ENCODE peak calls at places on chromosomes 4 and X, in nine cellular contexts. A, L, Q, J, P, N, G, F and S are unnamed samples. For H3K4me1, the result is how much of the 10 kb centered on the place peaks cover.

GRCh38 chrX:105822138-105823091 is at the start of gene NRK:
- DNase-seq in P (no peak), G (peak), Q (no peak), F (no peak), N (peak), L (no peak), A (peak), J (no peak), S (no peak)

GRCh38 chr4:181601118-181601517 is 642.1 kb upstream of the TENM3 start:
- DNase-seq in J (no peak), L (no peak), G (no peak), P (no peak), N (no peak), A (no peak), F (no peak), Q (no peak), S (no peak)

GRCh38 chr4:23373269-23373668 is 516.6 kb downstream of the PPARGC1A start:
- DNase-seq in J (peak), A (peak), Q (no peak), F (no peak), P (peak), N (no peak), G (no peak), L (no peak), S (no peak)

GRCh38 chr4:173167793-173168395 is 717 bp upstream of the GALNT7 start:
- DNase-seq in P (peak), L (peak), A (peak), N (peak), J (peak), G (peak), F (peak), Q (no peak), S (peak)

GRCh38 chr4:40196724-40197281 is at the start of gene RHOH:
- DNase-seq in F (peak), L (peak), Q (no peak), G (no peak), J (peak), A (no peak), P (peak), N (no peak), S (peak)

GRCh38 chr4:7778524-7779193 is 161.0 kb downstream of the AFAP1 start:
- DNase-seq in J (no peak), G (no peak), P (no peak), N (peak), Q (no peak), A (no peak), L (no peak), F (no peak), S (no peak)

GRCh38 chr4:55615008-55615407 is 21.1 kb downstream of the NMU start:
- DNase-seq in L (no peak), A (no peak), N (no peak), Q (no peak), P (no peak), J (no peak), G (no peak), F (no peak), S (no peak)

GRCh38 chr4:132955146-132955545 is 193.9 kb upstream of the PCDH10 start:
- DNase-seq in L (no peak), P (no peak), J (no peak), G (no peak), Q (no peak), F (no peak), N (no peak), A (no peak), S (no peak)

GRCh38 chrX:96704661-96705060 is 20.0 kb downstream of the DIAPH2 start:
- DNase-seq in J (no peak), F (no peak), G (peak), A (no peak), N (no peak), Q (no peak), P (no peak), L (no peak), S (no peak)

GRCh38 chr4:52600275-52600674 is 58.8 kb downstream of the USP46 start:
- DNase-seq in J (no peak), A (no peak), P (peak), F (no peak), L (no peak), Q (no peak), G (no peak), N (no peak), S (no peak)

GRCh38 chr4:52604215-52604614 is 54.9 kb downstream of the USP46 start:
- DNase-seq in G (no peak), Q (no peak), P (peak), N (no peak), A (no peak), L (no peak), J (no peak), F (no peak), S (no peak)

GRCh38 chr4:52611030-52611555 is 48.0 kb downstream of the USP46 start:
- DNase-seq in F (no peak), N (no peak), L (no peak), G (no peak), P (no peak), A (no peak), Q (no peak), J (no peak), S (no peak)

GRCh38 chr4:52606766-52607165 is 52.3 kb downstream of the USP46 start:
- DNase-seq in N (no peak), J (no peak), G (no peak), F (no peak), Q (no peak), L (no peak), P (no peak), A (no peak), S (no peak)

GRCh38 chr4:52606040-52606439 is 53.1 kb downstream of the USP46 start:
- DNase-seq in L (no peak), F (no peak), Q (no peak), J (no peak), G (no peak), A (no peak), N (no peak), P (no peak), S (no peak)
- H3K4me1 ChIP-seq in L (under half), F (under half), Q (under half), J (under half), G (under half), A (under half), N (under half), P (under half), S (under half)

GRCh38 chr4:97300561-97300960 is 842.7 kb downstream of the STPG2 start:
- DNase-seq in Q (no peak), F (no peak), P (no peak), L (no peak), N (no peak), G (no peak), A (no peak), J (no peak), S (no peak)
- H3K4me1 ChIP-seq in Q (under half), F (under half), P (under half), L (under half), N (under half), G (under half), A (under half), J (under half), S (under half)

GRCh38 chr4:164935363-164935762 is 42.1 kb downstream of the TRIM61 start:
- DNase-seq in J (no peak), N (no peak), G (no peak), L (no peak), F (no peak), A (no peak), P (no peak), Q (no peak), S (no peak)
- H3K4me1 ChIP-seq in J (under half), N (under half), G (under half), L (under half), F (under half), A (under half), P (under half), Q (under half), S (under half)

DNA sequence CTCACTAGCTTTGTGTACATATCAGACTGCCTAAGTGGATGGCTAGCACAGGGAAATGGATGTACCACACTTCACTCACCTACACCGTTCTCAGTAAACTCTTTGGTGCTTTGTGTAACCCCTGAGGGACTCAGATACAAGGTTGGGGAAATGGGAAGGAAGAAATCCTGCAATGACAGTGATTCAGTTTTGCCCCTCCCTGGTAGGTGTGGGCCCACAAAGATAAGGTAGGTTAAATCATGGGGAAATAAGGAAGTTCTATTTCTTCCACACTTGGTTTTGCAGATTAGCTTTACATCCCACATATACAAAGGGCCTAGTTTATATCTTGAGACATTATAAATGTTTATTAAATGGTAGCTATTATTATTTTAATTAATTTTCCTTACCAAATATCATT is 197.6 kb upstream of the SPANXN4 start:
- DNase-seq in G (no peak), Q (no peak), J (no peak), F (no peak), A (no peak), L (no peak), P (no peak), N (no peak), S (no peak)
- H3K4me1 ChIP-seq in G (under half), Q (under half), J (under half), F (under half), A (under half), L (under half), P (under half), N (under half), S (under half)

GRCh38 chr4:129113438-129113837 is 17.5 kb downstream of the C4orf33 start:
- DNase-seq in F (no peak), P (no peak), J (no peak), Q (no peak), A (no peak), L (no peak), N (no peak), G (no peak), S (no peak)
- H3K4me1 ChIP-seq in F (under half), P (under half), J (under half), Q (under half), A (under half), L (under half), N (under half), G (under half), S (under half)

GRCh38 chr4:10109995-10110670 is 6.5 kb downstream of the WDR1 start:
- DNase-seq in A (no peak), L (no peak), F (no peak), J (no peak), Q (no peak), P (no peak), N (no peak), G (no peak), S (no peak)
- H3K4me1 ChIP-seq in A (under half), L (half or more), F (half or more), J (under half), Q (half or more), P (half or more), N (under half), G (half or more), S (half or more)